ENCODE peak calls at places on chromosomes 2 and 18, in ten cellular contexts. L is ascending aorta; O is HTR-8/SVneo; G is COR-L47; A is ecto neural progenitor cell; N is activated CD4-positive, alpha-beta T cell treated with anti-CD3 and anti-CD28 coated beads for 1 hour; B is NCI-H2081; V is stimulated activated CD4-positive, alpha-beta T cell treated with anti-CD3 and anti-CD28 coated beads, TNF-alpha, amount 100 ng/mL, for 4 hours; H is HCEC 1CT; T is cardiac septum. M is an unnamed sample.

GRCh38 chr18:75213610-75214009 is 3.0 kb downstream of the TSHZ1 start:
- DNase-seq in N (no peak), B (peak), V (no peak), G (peak), L (no peak), T (no peak), H (no peak), A (no peak), O (no peak), M (no peak)

GRCh38 chr18:78790511-78790910 is 189.1 kb upstream of the SALL3 start:
- DNase-seq in V (no peak), O (no peak), H (no peak), G (no peak), T (no peak), B (no peak), L (no peak), N (no peak), A (no peak), M (peak)

GRCh38 chr2:31384771-31385276 is 29.7 kb downstream of the XDH start:
- DNase-seq in A (no peak), T (no peak), H (peak), G (no peak), N (no peak), V (no peak), B (no peak), O (peak), L (no peak), M (no peak)

GRCh38 chr2:40488101-40488598 is 36.3 kb upstream of the SLC8A1 start:
- DNase-seq in B (peak), G (peak), A (no peak), O (peak), N (no peak), V (no peak), L (no peak), H (peak), T (no peak), M (no peak)

GRCh38 chr18:41881285-41881684 is 73.7 kb upstream of the PIK3C3 start:
- DNase-seq in A (no peak), O (no peak), B (no peak), V (no peak), N (no peak), G (no peak), L (no peak), H (peak), T (no peak), M (no peak)

GRCh38 chr2:233290446-233290845 is 17.2 kb upstream of the SAG start:
- DNase-seq in O (no peak), H (no peak), G (no peak), N (no peak), T (no peak), A (no peak), B (no peak), L (no peak), V (no peak), M (no peak)

GRCh38 chr2:164992818-164993217 is 37.5 kb upstream of the SLC38A11 start:
- DNase-seq in O (peak), G (peak), T (no peak), A (no peak), V (no peak), H (peak), B (peak), L (peak), N (no peak), M (no peak)

GRCh38 chr2:186697536-186697935 is 3.7 kb downstream of the FAM171B start:
- DNase-seq in H (peak), L (no peak), A (no peak), N (no peak), T (no peak), O (no peak), V (no peak), B (no peak), G (no peak), M (no peak)

GRCh38 chr2:234330902-234331301 is 166.0 kb downstream of the ARL4C start:
- DNase-seq in T (no peak), O (no peak), V (no peak), B (no peak), L (no peak), N (no peak), A (no peak), H (no peak), G (no peak), M (no peak)

GRCh38 chr2:236570081-236570979 is 705 bp downstream of the ACKR3 start:
- DNase-seq in N (no peak), L (peak), H (no peak), B (no peak), G (no peak), A (no peak), T (no peak), V (no peak), O (no peak), M (no peak)

GRCh38 chr2:214574077-214574775 is 163.4 kb downstream of the VWC2L start:
- DNase-seq in B (no peak), T (no peak), N (no peak), A (no peak), H (no peak), V (no peak), O (no peak), G (no peak), L (no peak), M (no peak)

GRCh38 chr2:208175843-208176160 is 12.4 kb upstream of the CRYGA start:
- DNase-seq in H (no peak), V (no peak), A (no peak), B (no peak), G (no peak), N (no peak), O (no peak), L (no peak), T (no peak), M (no peak)

GRCh38 chr2:241545113-241545512 is 13.4 kb upstream of the BOK start:
- DNase-seq in N (no peak), V (no peak), T (no peak), A (no peak), O (no peak), L (no peak), B (no peak), H (peak), G (no peak), M (no peak)

GRCh38 chr2:172412996-172413492 is 14.3 kb upstream of the ITGA6 start:
- DNase-seq in H (no peak), B (no peak), N (no peak), T (no peak), O (no peak), V (no peak), A (no peak), L (no peak), G (no peak), M (no peak)